ENCODE peak calls at places on chromosomes 12 and 14, in five cellular contexts. One of them, this sample, is unnamed.

GRCh38 chr14:32197919-32198318 is 3.9 kb upstream of the RNU6-7 start:
- DNase-seq in psoas muscle: no peak
- DNase-seq in tibial artery: no peak
- DNase-seq in thoracic aorta: no peak
- DNase-seq in astrocyte: no peak
- DNase-seq in this sample: no peak

GRCh38 chr14:48584031-48584430 is 908.6 kb upstream of the MDGA2 start:
- DNase-seq in psoas muscle: no peak
- DNase-seq in tibial artery: no peak
- DNase-seq in thoracic aorta: no peak
- DNase-seq in astrocyte: peak; percentile 34
- DNase-seq in this sample: no peak

GRCh38 chr12:106345739-106346138 is 11.8 kb upstream of the POLR3B start:
- DNase-seq in psoas muscle: no peak
- DNase-seq in tibial artery: no peak
- DNase-seq in thoracic aorta: no peak
- DNase-seq in astrocyte: peak; percentile 51
- DNase-seq in this sample: peak; percentile 64

GRCh38 chr12:43292699-43293098 is 259.3 kb downstream of the ADAMTS20 start:
- DNase-seq in psoas muscle: no peak
- DNase-seq in tibial artery: no peak
- DNase-seq in thoracic aorta: no peak
- DNase-seq in astrocyte: peak; percentile 76
- DNase-seq in this sample: peak; percentile 73

GRCh38 chr12:15538881-15539280 is 216.6 kb downstream of the PTPRO start:
- DNase-seq in psoas muscle: no peak
- DNase-seq in tibial artery: no peak
- DNase-seq in thoracic aorta: no peak
- DNase-seq in astrocyte: no peak
- DNase-seq in this sample: no peak

GRCh38 chr14:95472819-95473251 is 43.6 kb downstream of the SYNE3 start:
- DNase-seq in psoas muscle: peak; percentile 52
- DNase-seq in tibial artery: no peak
- DNase-seq in thoracic aorta: no peak
- DNase-seq in astrocyte: no peak
- DNase-seq in this sample: no peak

GRCh38 chr12:122395319-122395718 is 27.1 kb downstream of the CLIP1 start:
- DNase-seq in psoas muscle: no peak
- DNase-seq in tibial artery: no peak
- DNase-seq in thoracic aorta: no peak
- DNase-seq in astrocyte: peak; percentile 83
- DNase-seq in this sample: peak; percentile 67

GRCh38 chr12:1668833-1669543 is 21.9 kb upstream of the ADIPOR2 start:
- DNase-seq in psoas muscle: peak; percentile 27
- DNase-seq in tibial artery: no peak
- DNase-seq in thoracic aorta: no peak
- DNase-seq in astrocyte: no peak
- DNase-seq in this sample: no peak

GRCh38 chr12:38350342-38351181 is 34.0 kb downstream of the ALG10B start:
- DNase-seq in psoas muscle: no peak
- DNase-seq in tibial artery: no peak
- DNase-seq in thoracic aorta: no peak
- DNase-seq in astrocyte: no peak
- DNase-seq in this sample: no peak

GRCh38 chr14:23008836-23009235 is 1.1 kb downstream of the C14orf93 start:
- DNase-seq in psoas muscle: no peak
- DNase-seq in tibial artery: no peak
- DNase-seq in thoracic aorta: no peak
- DNase-seq in astrocyte: no peak
- DNase-seq in this sample: no peak

GRCh38 chr14:63435204-63435603 is 108.0 kb downstream of the PPP2R5E start:
- DNase-seq in psoas muscle: no peak
- DNase-seq in tibial artery: no peak
- DNase-seq in thoracic aorta: no peak
- DNase-seq in astrocyte: no peak
- DNase-seq in this sample: no peak

GRCh38 chr12:104682790-104683279 is 226.1 kb downstream of the CHST11 start:
- DNase-seq in psoas muscle: no peak
- DNase-seq in tibial artery: no peak
- DNase-seq in thoracic aorta: no peak
- DNase-seq in astrocyte: no peak
- DNase-seq in this sample: no peak

GRCh38 chr14:64337901-64338615 is 43.9 kb upstream of the ESR2 start:
- DNase-seq in psoas muscle: no peak
- DNase-seq in tibial artery: peak; percentile 70
- DNase-seq in thoracic aorta: peak; percentile 25
- DNase-seq in astrocyte: peak; percentile 44
- DNase-seq in this sample: peak; percentile 62

GRCh38 chr12:127729381-127729780 is 537.6 kb upstream of the TMEM132C start:
- DNase-seq in psoas muscle: no peak
- DNase-seq in tibial artery: no peak
- DNase-seq in thoracic aorta: no peak
- DNase-seq in astrocyte: peak; percentile 73
- DNase-seq in this sample: no peak

GRCh38 chr14:60174352-60175254 is 9.4 kb upstream of the DHRS7 start:
- DNase-seq in psoas muscle: no peak
- DNase-seq in tibial artery: no peak
- DNase-seq in thoracic aorta: no peak
- DNase-seq in astrocyte: no peak
- DNase-seq in this sample: no peak

GRCh38 chr12:121003650-121004049 is 12.6 kb downstream of the C12orf43 start:
- DNase-seq in psoas muscle: no peak
- DNase-seq in tibial artery: no peak
- DNase-seq in thoracic aorta: no peak
- DNase-seq in astrocyte: no peak
- DNase-seq in this sample: no peak

GRCh38 chr12:48336564-48336963 is 14.2 kb downstream of the ZNF641 start:
- DNase-seq in psoas muscle: no peak
- DNase-seq in tibial artery: no peak
- DNase-seq in thoracic aorta: no peak
- DNase-seq in astrocyte: no peak
- DNase-seq in this sample: no peak

GRCh38 chr12:19010726-19011125 is 118.8 kb upstream of the PLEKHA5 start:
- DNase-seq in psoas muscle: no peak
- DNase-seq in tibial artery: no peak
- DNase-seq in thoracic aorta: no peak
- DNase-seq in astrocyte: no peak
- DNase-seq in this sample: no peak

GRCh38 chr12:93707836-93708235 is 30.7 kb downstream of the CRADD start:
- DNase-seq in psoas muscle: no peak
- DNase-seq in tibial artery: no peak
- DNase-seq in thoracic aorta: no peak
- DNase-seq in astrocyte: peak; percentile 78
- DNase-seq in this sample: no peak

GRCh38 chr12:78192979-78193378 is 362.3 kb downstream of the NAV3 start:
- DNase-seq in psoas muscle: no peak
- DNase-seq in tibial artery: no peak
- DNase-seq in thoracic aorta: no peak
- DNase-seq in astrocyte: peak; percentile 74
- DNase-seq in this sample: no peak

GRCh38 chr12:93122089-93122488 is 193.0 kb upstream of the EEA1 start:
- DNase-seq in psoas muscle: no peak
- DNase-seq in tibial artery: no peak
- DNase-seq in thoracic aorta: no peak
- DNase-seq in astrocyte: peak; percentile 84
- DNase-seq in this sample: peak; percentile 59

GRCh38 chr12:106655577-106655976 is 72.8 kb downstream of the RFX4 start:
- DNase-seq in psoas muscle: no peak
- DNase-seq in tibial artery: no peak
- DNase-seq in thoracic aorta: no peak
- DNase-seq in astrocyte: no peak
- DNase-seq in this sample: no peak

GRCh38 chr12:115135800-115136211 is 451.8 kb upstream of the TBX3 start:
- DNase-seq in psoas muscle: peak; percentile 19
- DNase-seq in tibial artery: peak; percentile 54
- DNase-seq in thoracic aorta: no peak
- DNase-seq in astrocyte: peak; percentile 45
- DNase-seq in this sample: peak; percentile 86

GRCh38 chr12:40431169-40431568 is 206.4 kb downstream of the LRRK2 start:
- DNase-seq in psoas muscle: no peak
- DNase-seq in tibial artery: no peak
- DNase-seq in thoracic aorta: no peak
- DNase-seq in astrocyte: no peak
- DNase-seq in this sample: no peak

DNA sequence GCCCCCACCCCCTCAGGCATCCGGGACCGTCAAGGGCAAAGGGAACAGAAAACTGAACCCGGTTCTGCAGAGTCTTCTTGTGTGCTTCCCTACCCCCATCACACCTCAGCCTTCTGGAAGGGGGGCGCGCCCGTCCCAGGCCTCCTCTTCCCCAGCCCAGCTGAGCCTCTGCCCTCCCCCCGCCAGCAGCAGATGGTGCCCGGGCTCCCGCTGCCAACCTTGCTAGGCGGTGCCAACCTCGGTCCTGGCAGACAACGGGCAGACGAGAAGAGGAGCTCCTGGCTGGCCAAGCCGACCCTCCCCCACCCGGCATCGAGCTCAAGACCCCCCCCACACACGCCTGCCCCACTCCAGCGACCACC is 8.7 kb downstream of the STAC3 start:
- DNase-seq in psoas muscle: peak; percentile 66
- DNase-seq in tibial artery: no peak
- DNase-seq in thoracic aorta: no peak
- DNase-seq in astrocyte: no peak
- DNase-seq in this sample: no peak
- TF ChIP-seq CTCF in psoas muscle: no peak
- TF ChIP-seq CTCF in tibial artery: no peak
- TF ChIP-seq CTCF in thoracic aorta: no peak
- TF ChIP-seq CTCF in astrocyte: no peak
- TF ChIP-seq CTCF in this sample: no peak

DNA sequence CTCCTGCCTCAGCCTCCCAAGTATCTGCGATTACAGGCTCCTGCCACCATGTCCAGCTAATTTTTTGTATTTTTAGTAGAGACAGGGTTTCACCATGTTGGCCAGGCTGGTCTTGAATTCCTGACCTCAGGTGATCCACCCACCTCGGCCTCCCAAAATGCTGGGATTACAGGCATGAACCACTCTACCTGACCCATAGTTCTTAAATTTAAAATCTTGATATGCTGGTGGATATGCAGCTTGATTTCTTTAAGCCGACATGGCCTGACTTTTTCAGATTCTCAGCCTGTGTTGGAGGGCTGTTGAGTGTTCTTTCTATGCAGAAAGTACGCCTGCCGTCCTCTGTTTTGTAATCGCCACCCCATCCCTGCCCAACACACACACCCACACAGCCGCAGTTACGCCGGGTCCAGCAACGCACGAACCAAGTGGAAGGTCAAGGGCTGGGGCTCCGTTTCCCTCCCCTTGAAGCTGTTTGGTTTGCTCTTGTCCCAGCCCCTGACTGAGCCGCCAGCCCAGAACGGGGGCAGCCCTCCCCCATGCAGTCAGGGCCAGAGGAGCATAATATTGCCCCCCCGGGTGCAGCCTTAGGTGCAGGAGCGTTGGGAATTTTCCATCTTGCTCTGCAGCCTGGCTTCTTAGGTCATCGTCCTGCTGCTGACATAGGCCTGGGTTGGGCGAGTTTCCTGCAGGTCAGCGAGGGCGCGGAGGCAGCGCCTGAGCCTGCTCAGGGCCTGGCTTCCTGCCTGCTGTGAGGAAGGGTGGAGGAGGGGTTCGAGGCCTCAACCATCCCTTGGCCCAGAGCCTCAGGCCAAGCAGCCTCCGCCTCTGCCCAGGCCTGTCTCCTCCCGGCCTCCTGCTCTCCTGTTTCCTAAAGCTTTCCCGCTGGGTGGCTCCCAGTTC is 44.2 kb downstream of the PSMA6 start:
- DNase-seq in psoas muscle: peak; percentile 93
- DNase-seq in tibial artery: peak; percentile 96
- DNase-seq in thoracic aorta: peak; percentile 39
- DNase-seq in astrocyte: peak; percentile 34
- DNase-seq in this sample: peak; percentile 32
- H3K4me1 ChIP-seq in psoas muscle: peaks cover 37% of the 10 kb centered on the region
- H3K4me1 ChIP-seq in tibial artery: peaks cover 89% of the 10 kb centered on the region
- H3K4me1 ChIP-seq in thoracic aorta: peaks cover 37% of the 10 kb centered on the region
- H3K4me1 ChIP-seq in astrocyte: peaks cover 13% of the 10 kb centered on the region
- H3K4me1 ChIP-seq in this sample: peaks cover 29% of the 10 kb centered on the region

GRCh38 chr12:108335349-108336119 is 3.6 kb downstream of the CMKLR1 start:
- DNase-seq in psoas muscle: no peak
- DNase-seq in tibial artery: no peak
- DNase-seq in thoracic aorta: no peak
- DNase-seq in astrocyte: no peak
- DNase-seq in this sample: no peak
- H3K27ac ChIP-seq in psoas muscle: no peak overlapping the region
- H3K27ac ChIP-seq in tibial artery: peak overlapping the region; percentile 92
- H3K27ac ChIP-seq in thoracic aorta: peak overlapping the region; percentile 88
- H3K27ac ChIP-seq in astrocyte: no peak overlapping the region
- H3K27ac ChIP-seq in this sample: no peak overlapping the region

DNA sequence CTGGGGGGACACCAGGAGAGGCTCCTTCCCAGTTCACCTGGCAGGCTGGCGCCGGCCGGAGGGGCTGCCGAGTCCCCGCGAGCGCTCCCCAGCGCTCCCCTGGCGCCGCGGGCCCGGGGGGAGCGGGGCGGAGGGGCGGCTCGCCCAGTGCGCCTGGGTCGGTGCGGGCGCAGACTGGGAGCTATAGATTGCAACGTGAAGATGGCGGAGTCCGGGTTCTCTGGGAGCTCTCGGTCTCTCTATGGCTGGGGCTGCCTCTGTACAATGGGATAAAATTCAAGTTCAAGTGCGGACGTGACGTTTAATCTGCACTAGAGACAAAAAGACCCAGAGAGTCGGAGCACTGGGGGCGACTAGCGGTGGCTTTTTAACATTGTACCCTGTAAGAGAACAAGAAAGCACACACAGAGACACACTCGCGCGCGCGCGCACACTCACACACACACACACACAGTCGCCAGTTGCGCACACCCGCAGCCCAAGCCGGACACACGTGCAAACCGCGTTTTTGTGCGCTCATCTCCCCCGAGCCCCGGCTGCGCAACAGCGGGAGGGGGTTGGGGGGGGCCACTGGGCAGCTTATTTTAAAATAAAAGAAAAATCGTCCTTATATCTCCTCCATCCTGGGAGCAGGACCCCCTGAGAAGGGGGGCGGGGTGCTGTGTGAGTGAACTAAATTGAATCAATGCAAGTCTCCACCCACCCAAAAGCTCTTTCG is at the start of gene BCL11B:
- DNase-seq in psoas muscle: peak; percentile 35
- DNase-seq in tibial artery: peak; percentile 47
- DNase-seq in thoracic aorta: peak; percentile 33
- DNase-seq in astrocyte: peak; percentile 76
- DNase-seq in this sample: peak; percentile 89
- TF ChIP-seq CTCF in psoas muscle: peak; percentile 18
- TF ChIP-seq CTCF in tibial artery: peak; percentile 23
- TF ChIP-seq CTCF in thoracic aorta: peak; percentile 35
- TF ChIP-seq CTCF in astrocyte: peak; percentile 54
- TF ChIP-seq CTCF in this sample: peak; percentile 50

GRCh38 chr12:52148541-52149181 is 43.2 kb downstream of the KRT80 start:
- DNase-seq in psoas muscle: no peak
- DNase-seq in tibial artery: no peak
- DNase-seq in thoracic aorta: no peak
- DNase-seq in astrocyte: no peak
- DNase-seq in this sample: no peak
- H3K4me1 ChIP-seq in psoas muscle: peaks cover 26% of the 10 kb centered on the region
- H3K4me1 ChIP-seq in tibial artery: peaks cover 74% of the 10 kb centered on the region
- H3K4me1 ChIP-seq in thoracic aorta: peaks cover 47% of the 10 kb centered on the region
- H3K4me1 ChIP-seq in astrocyte: peaks cover 54% of the 10 kb centered on the region
- H3K4me1 ChIP-seq in this sample: peaks cover 7% of the 10 kb centered on the region

DNA sequence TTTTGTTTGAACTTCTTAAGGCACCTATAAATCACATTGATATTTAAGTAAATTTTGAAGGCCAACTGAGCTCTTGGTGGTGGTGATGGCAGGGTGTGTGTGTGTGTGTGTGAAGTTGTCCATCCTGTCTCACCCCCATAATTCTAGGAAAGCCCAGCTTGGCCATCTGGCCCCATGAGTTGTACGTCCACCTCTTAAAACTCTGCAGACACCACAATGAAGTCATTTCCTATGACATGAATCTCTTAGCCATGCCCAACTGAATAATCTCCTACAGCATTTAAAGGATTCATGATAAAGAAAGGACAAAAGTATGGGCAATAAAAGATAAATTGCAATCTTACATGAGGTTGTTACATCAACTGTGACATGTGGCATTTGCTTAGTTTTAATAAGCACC is 123.4 kb downstream of the TTC7B start:
- DNase-seq in psoas muscle: no peak
- DNase-seq in tibial artery: no peak
- DNase-seq in thoracic aorta: no peak
- DNase-seq in astrocyte: no peak
- DNase-seq in this sample: no peak
- H3K27ac ChIP-seq in psoas muscle: peak overlapping the region; percentile 97
- H3K27ac ChIP-seq in tibial artery: no peak overlapping the region
- H3K27ac ChIP-seq in thoracic aorta: no peak overlapping the region
- H3K27ac ChIP-seq in astrocyte: no peak overlapping the region
- H3K27ac ChIP-seq in this sample: no peak overlapping the region